ENCODE peak calls at places on chromosome 17, in five cellular contexts. One of them, this sample, is unnamed.

GRCh38 chr17:4249452-4250029 is 14.2 kb downstream of the ANKFY1 start:
- DNase-seq in stomach: no peak
- DNase-seq in MCF 10A: peak; percentile 59
- DNase-seq in Peyer's patch: no peak
- DNase-seq in type B pancreatic cell: no peak
- DNase-seq in this sample: no peak

GRCh38 chr17:21298056-21298982 is 13.8 kb downstream of the MAP2K3 start:
- DNase-seq in stomach: no peak
- DNase-seq in type B pancreatic cell: no peak
- DNase-seq in Peyer's patch: no peak
- DNase-seq in MCF 10A: no peak
- DNase-seq in this sample: no peak

GRCh38 chr17:81165246-81166032 is at the start of gene PVALEF:
- DNase-seq in Peyer's patch: no peak
- DNase-seq in type B pancreatic cell: no peak
- DNase-seq in MCF 10A: no peak
- DNase-seq in stomach: no peak
- DNase-seq in this sample: no peak

GRCh38 chr17:46002311-46002972 is 3.4 kb downstream of the STH start:
- DNase-seq in MCF 10A: peak; percentile 73
- DNase-seq in type B pancreatic cell: peak; percentile 80
- DNase-seq in Peyer's patch: peak; percentile 65
- DNase-seq in stomach: peak; percentile 83
- DNase-seq in this sample: peak; percentile 64

GRCh38 chr17:45791041-45791582 is 7.0 kb downstream of the CRHR1 start:
- DNase-seq in Peyer's patch: no peak
- DNase-seq in type B pancreatic cell: no peak
- DNase-seq in stomach: no peak
- DNase-seq in MCF 10A: no peak
- DNase-seq in this sample: no peak

GRCh38 chr17:80688994-80689635 is 144.5 kb downstream of the RPTOR start:
- DNase-seq in Peyer's patch: no peak
- DNase-seq in type B pancreatic cell: no peak
- DNase-seq in stomach: no peak
- DNase-seq in MCF 10A: no peak
- DNase-seq in this sample: no peak

GRCh38 chr17:81277421-81277820 is 17.7 kb downstream of the SLC38A10 start:
- DNase-seq in type B pancreatic cell: no peak
- DNase-seq in MCF 10A: no peak
- DNase-seq in Peyer's patch: no peak
- DNase-seq in stomach: peak; percentile 48
- DNase-seq in this sample: no peak

GRCh38 chr17:48500435-48501426 is 30.1 kb downstream of the HOXB1 start:
- DNase-seq in Peyer's patch: no peak
- DNase-seq in MCF 10A: no peak
- DNase-seq in type B pancreatic cell: no peak
- DNase-seq in stomach: no peak
- DNase-seq in this sample: no peak

GRCh38 chr17:31401456-31402254 is 10.2 kb downstream of the RAB11FIP4 start:
- DNase-seq in stomach: no peak
- DNase-seq in type B pancreatic cell: no peak
- DNase-seq in MCF 10A: no peak
- DNase-seq in Peyer's patch: no peak
- DNase-seq in this sample: no peak

GRCh38 chr17:28949185-28950016 is 1.9 kb downstream of the PHF12 start:
- DNase-seq in stomach: peak; percentile 58
- DNase-seq in MCF 10A: peak; percentile 83
- DNase-seq in Peyer's patch: peak; percentile 63
- DNase-seq in type B pancreatic cell: no peak
- DNase-seq in this sample: peak; percentile 51

GRCh38 chr17:49496183-49496865 is 1.2 kb downstream of the NGFR start:
- DNase-seq in MCF 10A: peak; percentile 53
- DNase-seq in Peyer's patch: peak; percentile 85
- DNase-seq in type B pancreatic cell: peak; percentile 91
- DNase-seq in stomach: peak; percentile 83
- DNase-seq in this sample: peak; percentile 83

GRCh38 chr17:76547642-76548202 is 7.9 kb downstream of the PRCD start:
- DNase-seq in MCF 10A: no peak
- DNase-seq in stomach: no peak
- DNase-seq in Peyer's patch: no peak
- DNase-seq in type B pancreatic cell: no peak
- DNase-seq in this sample: no peak
- TF ChIP-seq CTCF in MCF 10A: no peak
- TF ChIP-seq CTCF in stomach: no peak
- TF ChIP-seq CTCF in Peyer's patch: no peak
- TF ChIP-seq CTCF in type B pancreatic cell: peak; percentile 5
- TF ChIP-seq CTCF in this sample: no peak

GRCh38 chr17:11264183-11264871 is 23.3 kb downstream of the SHISA6 start:
- DNase-seq in MCF 10A: peak; percentile 0
- DNase-seq in stomach: no peak
- DNase-seq in Peyer's patch: no peak
- DNase-seq in type B pancreatic cell: no peak
- DNase-seq in this sample: no peak
- TF ChIP-seq CTCF in MCF 10A: peak; percentile 36
- TF ChIP-seq CTCF in stomach: no peak
- TF ChIP-seq CTCF in Peyer's patch: peak; percentile 43
- TF ChIP-seq CTCF in type B pancreatic cell: peak; percentile 66
- TF ChIP-seq CTCF in this sample: no peak

DNA sequence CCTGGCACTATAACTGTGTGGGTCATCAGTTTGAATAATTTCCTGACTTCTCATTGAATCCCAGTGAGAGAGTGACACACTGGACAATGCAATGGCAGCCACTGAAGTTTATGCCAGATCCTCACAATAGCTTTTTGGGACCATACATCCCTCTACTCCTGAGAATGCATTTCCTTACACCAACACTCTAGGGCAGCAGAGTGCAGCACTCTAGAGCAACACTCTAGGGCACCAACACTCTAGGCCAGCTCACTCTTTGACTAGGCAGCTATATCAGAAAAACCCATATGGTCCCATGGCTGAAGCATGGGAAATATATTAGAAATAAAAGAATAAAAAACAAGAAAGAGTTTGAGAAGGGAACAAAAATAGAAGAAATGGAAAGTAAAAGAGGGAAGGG is 309.2 kb downstream of the MAP2K6 start:
- DNase-seq in Peyer's patch: no peak
- DNase-seq in type B pancreatic cell: no peak
- DNase-seq in stomach: no peak
- DNase-seq in MCF 10A: peak; percentile 36
- DNase-seq in this sample: no peak
- TF ChIP-seq CTCF in Peyer's patch: no peak
- TF ChIP-seq CTCF in type B pancreatic cell: no peak
- TF ChIP-seq CTCF in stomach: no peak
- TF ChIP-seq CTCF in MCF 10A: peak; percentile 24
- TF ChIP-seq CTCF in this sample: no peak

GRCh38 chr17:10702574-10702973 is 5.2 kb downstream of the ADPRM start:
- DNase-seq in type B pancreatic cell: no peak
- DNase-seq in MCF 10A: no peak
- DNase-seq in Peyer's patch: no peak
- DNase-seq in stomach: no peak
- DNase-seq in this sample: no peak

GRCh38 chr17:10699861-10700260 is 2.5 kb downstream of the ADPRM start:
- DNase-seq in type B pancreatic cell: no peak
- DNase-seq in MCF 10A: no peak
- DNase-seq in stomach: no peak
- DNase-seq in Peyer's patch: peak; percentile 45
- DNase-seq in this sample: peak; percentile 33

GRCh38 chr17:10698116-10698818 is 873 bp downstream of the ADPRM start:
- DNase-seq in MCF 10A: peak; percentile 16
- DNase-seq in stomach: no peak
- DNase-seq in Peyer's patch: peak; percentile 26
- DNase-seq in type B pancreatic cell: no peak
- DNase-seq in this sample: no peak

DNA sequence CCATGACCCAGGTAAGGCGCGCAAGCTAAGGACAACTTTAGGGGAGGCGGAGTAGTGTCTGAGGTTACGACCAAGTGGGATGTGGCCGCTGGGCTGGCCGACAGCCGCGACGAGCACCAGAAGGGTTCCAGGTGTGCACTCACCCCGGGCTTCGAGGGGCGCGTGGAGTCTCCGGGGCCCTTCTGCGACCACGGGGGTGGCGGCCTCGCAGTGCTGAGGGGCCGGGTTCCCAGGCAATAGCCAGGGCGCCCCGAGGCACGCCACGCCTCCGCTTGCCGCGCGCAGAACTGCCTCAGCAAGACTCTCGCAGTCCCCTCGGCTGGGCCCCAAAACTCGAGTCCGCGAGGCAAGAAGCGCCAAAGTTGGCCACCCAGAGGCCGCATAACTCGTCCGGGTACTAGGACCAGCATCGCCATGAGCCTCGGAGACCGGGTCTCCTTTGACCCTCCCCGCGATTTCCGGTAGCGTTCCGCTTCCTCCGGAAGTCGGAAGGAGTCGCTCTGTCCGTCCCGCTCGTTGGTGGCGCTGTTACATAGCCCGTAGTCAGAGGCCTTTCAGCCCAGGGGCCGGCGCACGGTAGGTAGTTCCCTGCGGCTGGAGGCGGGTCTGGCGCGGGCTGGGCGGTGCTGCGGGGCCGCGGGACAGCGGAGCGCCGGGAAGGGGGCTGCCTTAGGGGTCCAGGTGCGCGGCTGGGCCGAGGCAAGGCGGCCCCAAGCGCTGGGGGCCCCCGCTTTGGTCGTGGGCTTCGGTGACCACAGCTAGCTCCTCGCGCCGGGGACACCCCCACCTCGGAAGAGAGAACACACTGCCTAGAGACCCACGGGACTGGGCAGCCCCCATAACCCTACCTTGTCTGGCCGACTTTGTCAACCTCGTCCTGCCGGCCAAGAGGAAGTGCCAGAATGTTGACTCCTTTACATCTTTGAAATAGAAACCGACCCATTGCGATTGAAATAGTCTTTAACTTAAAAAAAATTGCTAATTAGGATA is at the start of the genes ADPRM and SCO1:
- DNase-seq in MCF 10A: peak; percentile 93
- DNase-seq in Peyer's patch: peak; percentile 95
- DNase-seq in stomach: peak; percentile 95
- DNase-seq in type B pancreatic cell: peak; percentile 92
- DNase-seq in this sample: peak; percentile 87
- TF ChIP-seq CTCF in MCF 10A: peak; percentile 22
- TF ChIP-seq CTCF in Peyer's patch: peak; percentile 65
- TF ChIP-seq CTCF in stomach: no peak
- TF ChIP-seq CTCF in type B pancreatic cell: peak; percentile 64
- TF ChIP-seq CTCF in this sample: no peak

DNA sequence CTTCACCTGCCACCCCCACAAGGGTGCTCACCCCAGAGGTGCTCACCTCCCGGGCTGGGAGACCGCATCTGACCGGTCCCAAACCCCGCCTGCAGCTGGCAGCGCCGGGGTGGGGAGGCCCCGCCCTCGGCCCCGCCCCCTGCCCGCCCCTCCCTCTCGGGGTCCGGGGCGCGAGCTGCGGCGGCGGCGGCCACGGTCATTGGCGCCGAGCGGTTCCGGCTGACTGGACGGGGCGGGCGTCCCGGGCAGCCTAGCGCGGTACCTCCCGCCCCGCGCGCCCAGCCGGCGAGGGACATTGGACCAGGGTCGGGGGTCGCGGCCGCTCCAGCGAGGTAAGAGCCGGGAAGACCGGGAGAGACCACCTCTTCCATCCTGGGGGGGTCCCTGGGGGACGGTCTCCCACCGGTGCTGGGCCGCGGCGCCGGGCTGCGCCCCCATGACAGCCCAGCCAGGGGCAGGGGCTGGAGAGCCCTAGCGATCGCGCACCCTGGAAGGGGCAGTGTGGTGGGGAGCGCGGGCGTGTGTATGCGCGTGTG is at the start of gene CACNG5:
- DNase-seq in type B pancreatic cell: no peak
- DNase-seq in stomach: no peak
- DNase-seq in MCF 10A: no peak
- DNase-seq in Peyer's patch: no peak
- DNase-seq in this sample: no peak
- TF ChIP-seq CTCF in type B pancreatic cell: no peak
- TF ChIP-seq CTCF in stomach: no peak
- TF ChIP-seq CTCF in MCF 10A: no peak
- TF ChIP-seq CTCF in Peyer's patch: no peak
- TF ChIP-seq CTCF in this sample: no peak

DNA sequence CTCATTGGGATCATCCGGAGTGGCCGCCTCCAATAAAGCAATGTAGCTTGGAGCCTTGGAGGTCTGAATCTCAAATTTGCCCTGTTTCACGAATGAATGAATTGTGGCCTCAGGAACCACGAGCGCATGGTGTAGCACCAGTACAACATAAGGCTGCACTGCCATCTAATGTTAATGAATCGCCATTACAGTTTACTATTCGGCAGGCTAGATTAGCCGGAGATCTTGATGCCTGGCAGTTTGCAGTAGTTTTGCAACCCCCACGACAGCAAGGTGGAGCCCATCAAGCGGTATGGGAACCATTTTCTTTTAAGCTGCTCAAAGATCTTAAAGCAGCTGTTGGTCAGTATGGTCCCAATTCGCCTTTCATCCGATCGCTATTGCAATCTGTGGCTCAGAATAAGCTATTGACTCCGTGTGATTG is 18.8 kb downstream of the ALOX15B start:
- DNase-seq in type B pancreatic cell: peak; percentile 68
- DNase-seq in MCF 10A: peak; percentile 86
- DNase-seq in Peyer's patch: peak; percentile 54
- DNase-seq in stomach: peak; percentile 64
- DNase-seq in this sample: peak; percentile 27
- TF ChIP-seq CTCF in type B pancreatic cell: peak; percentile 86
- TF ChIP-seq CTCF in MCF 10A: peak; percentile 86
- TF ChIP-seq CTCF in Peyer's patch: peak; percentile 88
- TF ChIP-seq CTCF in stomach: no peak
- TF ChIP-seq CTCF in this sample: peak; percentile 71

DNA sequence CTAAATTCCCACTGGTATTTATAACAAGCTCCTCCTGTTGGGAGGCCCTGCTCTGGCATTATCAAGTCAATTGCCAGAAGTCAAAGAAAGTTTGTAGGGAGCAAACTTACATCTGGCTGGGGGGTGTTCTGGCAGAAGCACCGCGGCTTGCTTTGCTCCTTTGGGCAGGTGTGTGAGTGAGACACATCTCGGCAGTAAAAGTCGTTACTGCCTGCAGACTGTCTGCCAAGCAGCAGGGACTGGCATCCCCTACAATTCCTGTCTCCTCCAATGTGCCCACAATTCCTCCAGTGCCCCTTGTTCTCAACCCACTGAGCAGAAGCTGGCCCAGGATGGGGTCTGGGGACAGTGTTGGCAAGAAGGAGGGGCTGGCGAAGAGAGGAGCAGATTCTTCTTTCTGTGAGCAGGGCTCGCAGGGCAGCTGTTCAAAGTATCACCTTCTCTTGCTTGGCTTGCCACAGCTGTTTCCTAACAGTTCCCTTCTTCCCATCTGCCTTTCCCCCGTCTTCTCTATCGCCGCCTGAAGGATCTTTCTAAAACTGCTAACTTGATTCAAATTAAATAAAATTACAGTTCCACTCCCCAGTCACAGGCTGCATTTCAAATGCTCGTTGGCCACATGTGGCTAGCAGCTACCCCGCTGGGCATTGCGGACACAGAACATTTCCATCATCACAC is 30.2 kb downstream of the SPACA3 start:
- DNase-seq in Peyer's patch: no peak
- DNase-seq in type B pancreatic cell: no peak
- DNase-seq in MCF 10A: no peak
- DNase-seq in stomach: no peak
- DNase-seq in this sample: no peak
- TF ChIP-seq CTCF in Peyer's patch: no peak
- TF ChIP-seq CTCF in type B pancreatic cell: no peak
- TF ChIP-seq CTCF in MCF 10A: no peak
- TF ChIP-seq CTCF in stomach: no peak
- TF ChIP-seq CTCF in this sample: no peak

DNA sequence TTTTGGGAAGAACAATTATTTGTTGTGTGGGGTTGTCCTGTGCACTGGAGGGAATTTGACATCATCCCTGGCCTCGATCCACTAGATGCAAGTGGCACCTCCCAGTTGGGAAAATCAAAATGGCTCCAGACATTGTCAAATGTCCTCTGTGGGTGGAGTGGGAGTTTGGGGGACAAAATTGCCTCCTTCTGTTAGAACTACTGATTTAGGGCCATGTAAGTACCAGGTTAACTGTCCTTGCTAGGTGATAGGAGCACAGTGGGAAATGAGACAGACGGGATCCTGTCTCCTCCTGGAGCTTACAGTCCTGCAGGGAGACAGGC is 56.8 kb downstream of the ARHGAP23 start:
- DNase-seq in MCF 10A: no peak
- DNase-seq in Peyer's patch: no peak
- DNase-seq in stomach: no peak
- DNase-seq in type B pancreatic cell: no peak
- DNase-seq in this sample: no peak
- TF ChIP-seq CTCF in MCF 10A: no peak
- TF ChIP-seq CTCF in Peyer's patch: no peak
- TF ChIP-seq CTCF in stomach: no peak
- TF ChIP-seq CTCF in type B pancreatic cell: no peak
- TF ChIP-seq CTCF in this sample: no peak